ENCODE peak calls at places on chromosome 12, in six cellular contexts. One of them, this sample, is unnamed.

GRCh38 chr12:46470039-46470627 is 97.6 kb upstream of the SLC38A2 start:
- DNase-seq in foreskin fibroblast: no peak
- DNase-seq in AG10803: no peak
- DNase-seq in endothelial cell: no peak
- DNase-seq in activated T-helper 9 cell treated with anti-CD3 and anti-CD28 coated beads, Interleukin-2, amount 50 U/mL, for 16 hours: no peak
- DNase-seq in psoas muscle: no peak
- DNase-seq in this sample: no peak

GRCh38 chr12:1384910-1385309 is 209.5 kb downstream of the FBXL14 start:
- DNase-seq in activated T-helper 9 cell treated with anti-CD3 and anti-CD28 coated beads, Interleukin-2, amount 50 U/mL, for 16 hours: no peak
- DNase-seq in foreskin fibroblast: no peak
- DNase-seq in AG10803: no peak
- DNase-seq in psoas muscle: no peak
- DNase-seq in endothelial cell: no peak
- DNase-seq in this sample: no peak

GRCh38 chr12:111616177-111616623 is 17.1 kb upstream of the ATXN2 start:
- DNase-seq in activated T-helper 9 cell treated with anti-CD3 and anti-CD28 coated beads, Interleukin-2, amount 50 U/mL, for 16 hours: no peak
- DNase-seq in endothelial cell: no peak
- DNase-seq in foreskin fibroblast: peak
- DNase-seq in psoas muscle: no peak
- DNase-seq in AG10803: peak
- DNase-seq in this sample: peak

GRCh38 chr12:47819902-47820630 is at the start of gene HDAC7:
- DNase-seq in psoas muscle: peak
- DNase-seq in AG10803: peak
- DNase-seq in endothelial cell: peak
- DNase-seq in activated T-helper 9 cell treated with anti-CD3 and anti-CD28 coated beads, Interleukin-2, amount 50 U/mL, for 16 hours: peak
- DNase-seq in foreskin fibroblast: peak
- DNase-seq in this sample: peak

GRCh38 chr12:107344035-107344808 is 250.9 kb upstream of the CRY1 start:
- DNase-seq in endothelial cell: no peak
- DNase-seq in foreskin fibroblast: peak
- DNase-seq in AG10803: peak
- DNase-seq in psoas muscle: no peak
- DNase-seq in activated T-helper 9 cell treated with anti-CD3 and anti-CD28 coated beads, Interleukin-2, amount 50 U/mL, for 16 hours: no peak
- DNase-seq in this sample: peak

GRCh38 chr12:25420116-25420515 is 133.0 kb downstream of the LMNTD1 start:
- DNase-seq in foreskin fibroblast: no peak
- DNase-seq in activated T-helper 9 cell treated with anti-CD3 and anti-CD28 coated beads, Interleukin-2, amount 50 U/mL, for 16 hours: no peak
- DNase-seq in endothelial cell: no peak
- DNase-seq in AG10803: no peak
- DNase-seq in psoas muscle: no peak
- DNase-seq in this sample: no peak

GRCh38 chr12:28079539-28079938 is 107.0 kb upstream of the PTHLH start:
- DNase-seq in foreskin fibroblast: no peak
- DNase-seq in activated T-helper 9 cell treated with anti-CD3 and anti-CD28 coated beads, Interleukin-2, amount 50 U/mL, for 16 hours: no peak
- DNase-seq in AG10803: no peak
- DNase-seq in psoas muscle: no peak
- DNase-seq in endothelial cell: no peak
- DNase-seq in this sample: no peak

GRCh38 chr12:6200266-6201198 is at the start of gene CD9:
- DNase-seq in psoas muscle: peak
- DNase-seq in endothelial cell: no peak
- DNase-seq in foreskin fibroblast: peak
- DNase-seq in AG10803: no peak
- DNase-seq in activated T-helper 9 cell treated with anti-CD3 and anti-CD28 coated beads, Interleukin-2, amount 50 U/mL, for 16 hours: no peak
- DNase-seq in this sample: no peak

GRCh38 chr12:45938566-45938965 is 51.8 kb downstream of the SCAF11 start:
- DNase-seq in AG10803: no peak
- DNase-seq in psoas muscle: no peak
- DNase-seq in foreskin fibroblast: no peak
- DNase-seq in endothelial cell: no peak
- DNase-seq in activated T-helper 9 cell treated with anti-CD3 and anti-CD28 coated beads, Interleukin-2, amount 50 U/mL, for 16 hours: no peak
- DNase-seq in this sample: no peak

GRCh38 chr12:117118838-117119591 is 19.8 kb upstream of the TESC start:
- DNase-seq in foreskin fibroblast: no peak
- DNase-seq in psoas muscle: no peak
- DNase-seq in activated T-helper 9 cell treated with anti-CD3 and anti-CD28 coated beads, Interleukin-2, amount 50 U/mL, for 16 hours: no peak
- DNase-seq in AG10803: no peak
- DNase-seq in endothelial cell: no peak
- DNase-seq in this sample: no peak

GRCh38 chr12:989751-990278 is 1.2 kb upstream of the ERC1 start:
- DNase-seq in foreskin fibroblast: peak
- DNase-seq in psoas muscle: peak
- DNase-seq in AG10803: peak
- DNase-seq in activated T-helper 9 cell treated with anti-CD3 and anti-CD28 coated beads, Interleukin-2, amount 50 U/mL, for 16 hours: no peak
- DNase-seq in endothelial cell: no peak
- DNase-seq in this sample: peak

GRCh38 chr12:115857923-115858322 is 419.6 kb downstream of the MED13L start:
- DNase-seq in psoas muscle: no peak
- DNase-seq in AG10803: no peak
- DNase-seq in activated T-helper 9 cell treated with anti-CD3 and anti-CD28 coated beads, Interleukin-2, amount 50 U/mL, for 16 hours: no peak
- DNase-seq in endothelial cell: no peak
- DNase-seq in foreskin fibroblast: no peak
- DNase-seq in this sample: no peak

GRCh38 chr12:131139363-131140068 is 185.8 kb downstream of the ADGRD1 start:
- DNase-seq in psoas muscle: no peak
- DNase-seq in endothelial cell: no peak
- DNase-seq in AG10803: no peak
- DNase-seq in activated T-helper 9 cell treated with anti-CD3 and anti-CD28 coated beads, Interleukin-2, amount 50 U/mL, for 16 hours: no peak
- DNase-seq in foreskin fibroblast: no peak
- DNase-seq in this sample: no peak

GRCh38 chr12:13002301-13003097 is 2.4 kb upstream of the HEBP1 start:
- DNase-seq in AG10803: no peak
- DNase-seq in psoas muscle: no peak
- DNase-seq in foreskin fibroblast: no peak
- DNase-seq in endothelial cell: no peak
- DNase-seq in activated T-helper 9 cell treated with anti-CD3 and anti-CD28 coated beads, Interleukin-2, amount 50 U/mL, for 16 hours: no peak
- DNase-seq in this sample: no peak

GRCh38 chr12:71565568-71565967 is 98.1 kb downstream of the ZFC3H1 start:
- DNase-seq in AG10803: peak
- DNase-seq in psoas muscle: no peak
- DNase-seq in foreskin fibroblast: peak
- DNase-seq in endothelial cell: no peak
- DNase-seq in activated T-helper 9 cell treated with anti-CD3 and anti-CD28 coated beads, Interleukin-2, amount 50 U/mL, for 16 hours: no peak
- DNase-seq in this sample: no peak

GRCh38 chr12:117388865-117389508 is 27.6 kb upstream of the NOS1 start:
- DNase-seq in endothelial cell: no peak
- DNase-seq in activated T-helper 9 cell treated with anti-CD3 and anti-CD28 coated beads, Interleukin-2, amount 50 U/mL, for 16 hours: no peak
- DNase-seq in AG10803: no peak
- DNase-seq in psoas muscle: no peak
- DNase-seq in foreskin fibroblast: no peak
- DNase-seq in this sample: no peak

GRCh38 chr12:29783773-29784666 is at the start of gene TMTC1:
- DNase-seq in AG10803: peak
- DNase-seq in psoas muscle: peak
- DNase-seq in endothelial cell: peak
- DNase-seq in activated T-helper 9 cell treated with anti-CD3 and anti-CD28 coated beads, Interleukin-2, amount 50 U/mL, for 16 hours: no peak
- DNase-seq in foreskin fibroblast: peak
- DNase-seq in this sample: peak

GRCh38 chr12:92674500-92674899 is 28.3 kb upstream of the PLEKHG7 start:
- DNase-seq in activated T-helper 9 cell treated with anti-CD3 and anti-CD28 coated beads, Interleukin-2, amount 50 U/mL, for 16 hours: no peak
- DNase-seq in endothelial cell: no peak
- DNase-seq in AG10803: no peak
- DNase-seq in psoas muscle: no peak
- DNase-seq in foreskin fibroblast: no peak
- DNase-seq in this sample: no peak

This sample was measured in AG08395.